ENCODE peak calls at places on chromosomes 4 and X, in eight cellular contexts. E, Z, K, Q, N, B, T and A are unnamed samples.

GRCh38 chr4:152310223-152310622 is 225.7 kb downstream of the FBXW7 start:
- DNase-seq in N (peak; percentile 91), E (no peak), T (peak; percentile 76), Z (no peak), B (no peak), Q (peak; percentile 20), K (no peak), A (no peak)

GRCh38 chr4:78659264-78659663 is 107.7 kb downstream of the ANXA3 start:
- DNase-seq in B (peak; percentile 56), T (no peak), E (no peak), Q (no peak), K (no peak), N (peak; percentile 47), Z (no peak), A (no peak)

GRCh38 chr4:146260521-146260920 is 46.2 kb downstream of the REELD1 start:
- DNase-seq in N (no peak), Z (no peak), B (no peak), T (no peak), E (no peak), K (no peak), Q (no peak), A (no peak)

GRCh38 chrX:13208281-13208935 is 111.4 kb downstream of the ATXN3L start:
- DNase-seq in N (no peak), K (no peak), E (no peak), T (no peak), Q (no peak), Z (no peak), B (no peak), A (no peak)

GRCh38 chrX:109299091-109299490 is 182.8 kb downstream of the GUCY2F start:
- DNase-seq in Q (no peak), B (no peak), Z (no peak), T (no peak), N (no peak), K (no peak), E (no peak), A (no peak)

GRCh38 chrX:119417842-119418241 is 18.7 kb downstream of the SLC25A43 start:
- DNase-seq in B (peak; percentile 13), T (peak; percentile 25), K (no peak), E (no peak), Z (no peak), Q (peak; percentile 38), N (no peak), A (peak; percentile 2)

GRCh38 chr4:132417220-132417619 is 731.9 kb upstream of the PCDH10 start:
- DNase-seq in K (no peak), N (no peak), E (no peak), B (no peak), Q (no peak), Z (no peak), T (no peak), A (peak; percentile 41)

GRCh38 chr4:179116011-179116410 is 1673.8 kb upstream of the AGA start:
- DNase-seq in E (no peak), N (peak; percentile 77), Z (no peak), T (no peak), Q (no peak), B (no peak), K (no peak), A (no peak)

GRCh38 chr4:163591614-163592020 is 97.1 kb downstream of the TMA16 start:
- DNase-seq in T (no peak), N (no peak), Z (no peak), E (no peak), B (peak; percentile 60), K (no peak), Q (peak; percentile 86), A (peak; percentile 75)

GRCh38 chr4:7048642-7049041 is 5.5 kb downstream of the TADA2B start:
- DNase-seq in E (no peak), B (no peak), N (no peak), Z (no peak), Q (no peak), T (no peak), K (no peak), A (no peak)

GRCh38 chr4:52864816-52865215 is 2.7 kb downstream of the RASL11B start:
- DNase-seq in K (no peak), B (no peak), T (peak; percentile 42), Q (no peak), Z (no peak), N (peak; percentile 71), E (no peak), A (no peak)

GRCh38 chr4:65865489-65865888 is 195.2 kb upstream of the EPHA5 start:
- DNase-seq in T (peak; percentile 32), Q (peak; percentile 9), B (no peak), E (no peak), Z (no peak), K (no peak), N (peak; percentile 3), A (peak; percentile 48)

GRCh38 chrX:133297284-133297683 is 79.1 kb upstream of the TFDP3 start:
- DNase-seq in Z (no peak), T (peak; percentile 67), Q (no peak), N (peak; percentile 90), E (no peak), K (no peak), B (no peak), A (no peak)

GRCh38 chrX:49282647-49283011 is 13.0 kb downstream of the PPP1R3F start:
- DNase-seq in Q (no peak), E (no peak), Z (no peak), B (peak; percentile 22), T (peak; percentile 20), K (no peak), N (peak; percentile 21), A (peak; percentile 60)

GRCh38 chrX:124518888-124519287 is 172.5 kb downstream of the SH2D1A start:
- DNase-seq in N (peak; percentile 50), Z (no peak), Q (no peak), B (no peak), T (peak; percentile 47), K (no peak), E (no peak), A (peak; percentile 5)

GRCh38 chrX:86946569-86946968 is 571.0 kb upstream of the KLHL4 start:
- DNase-seq in Z (no peak), K (no peak), Q (peak; percentile 20), B (peak; percentile 38), T (peak; percentile 23), E (no peak), N (no peak), A (peak; percentile 51)